ENCODE peak calls at places on chromosomes 4 and X, in eight cellular contexts. Y is KBM-7; V is mesenchymal stem cell; S is T-helper 2 cell; D is NCI-H2081; F is stimulated activated CD4-positive, alpha-beta T cell treated with anti-CD3 and anti-CD28 coated beads, Interleukin-12 subunit alpha, Interleukin-12 subunit beta, amount 100 ng/mL, for 24 hours; R is DMS79; M is cerebellum. W is an unnamed sample.

GRCh38 chr4:98557497-98557896 is 100.9 kb downstream of the TSPAN5 start:
- DNase-seq in F (no peak), S (no peak), Y (no peak), R (no peak), D (no peak), V (peak; percentile 50), M (no peak), W (peak; percentile 68)

GRCh38 chr4:112069110-112069509 is 76.1 kb upstream of the FAM241A start:
- DNase-seq in S (no peak), D (no peak), Y (no peak), M (no peak), F (no peak), R (no peak), V (no peak), W (peak; percentile 11)

GRCh38 chrX:54785901-54786300 is 12.2 kb downstream of the ITIH6 start:
- DNase-seq in D (no peak), V (no peak), Y (peak; percentile 36), F (no peak), S (no peak), M (no peak), R (no peak), W (no peak)

GRCh38 chr4:168731006-168731636 is 234.3 kb downstream of the PALLD start:
- DNase-seq in S (no peak), F (no peak), M (no peak), R (no peak), Y (no peak), V (peak; percentile 91), D (no peak), W (peak; percentile 61)

GRCh38 chr4:6404611-6405416 is 67.6 kb downstream of the PPP2R2C start:
- DNase-seq in R (peak; percentile 37), V (no peak), S (no peak), M (no peak), D (no peak), Y (no peak), F (no peak), W (no peak)

GRCh38 chr4:176654565-176655216 is 138.0 kb downstream of the VEGFC start:
- DNase-seq in R (no peak), Y (no peak), V (peak; percentile 10), M (no peak), F (no peak), S (no peak), D (no peak), W (peak; percentile 15)

GRCh38 chr4:155207534-155208257 is 740 bp upstream of the NPY2R start:
- DNase-seq in M (no peak), D (no peak), V (no peak), Y (no peak), F (no peak), S (no peak), R (no peak), W (no peak)

GRCh38 chr4:110275871-110276270 is 77.5 kb upstream of the ELOVL6 start:
- DNase-seq in S (no peak), Y (no peak), F (no peak), R (no peak), M (no peak), V (peak; percentile 34), D (no peak), W (peak; percentile 90)

GRCh38 chrX:103681443-103681842 is 5.1 kb downstream of the MORF4L2 start:
- DNase-seq in F (no peak), V (no peak), D (no peak), M (no peak), S (no peak), R (no peak), Y (no peak), W (peak; percentile 19)

GRCh38 chr4:41218703-41219102 is 4.4 kb upstream of the APBB2 start:
- DNase-seq in V (no peak), D (no peak), M (no peak), S (no peak), F (no peak), R (no peak), Y (no peak), W (no peak)

GRCh38 chr4:57430706-57431105 is 320.5 kb upstream of the IGFBP7 start:
- DNase-seq in M (no peak), D (no peak), S (no peak), Y (no peak), R (no peak), F (no peak), V (no peak), W (no peak)

GRCh38 chrX:151776113-151776790 is 41.7 kb downstream of the CNGA2 start:
- DNase-seq in S (no peak), F (no peak), R (peak; percentile 65), Y (no peak), V (no peak), M (no peak), D (no peak), W (no peak)

GRCh38 chr4:8392591-8393190 is 47.8 kb downstream of the ACOX3 start:
- DNase-seq in V (no peak), R (peak; percentile 14), M (no peak), Y (peak; percentile 29), D (no peak), F (no peak), S (no peak), W (no peak)

GRCh38 chrX:104488811-104489210 is 77.2 kb upstream of the IL1RAPL2 start:
- DNase-seq in M (no peak), Y (no peak), V (no peak), D (no peak), F (no peak), S (no peak), R (no peak), W (no peak)

GRCh38 chrX:131704136-131704695 is 160.3 kb downstream of the OR13H1 start:
- DNase-seq in S (peak; percentile 79), F (no peak), Y (no peak), R (peak; percentile 60), V (no peak), D (peak; percentile 64), M (no peak), W (peak; percentile 51)

GRCh38 chr4:149203256-149204001 is 612.2 kb downstream of the IQCM start:
- DNase-seq in V (no peak), D (no peak), S (no peak), Y (no peak), M (no peak), F (no peak), R (no peak), W (peak; percentile 71)

GRCh38 chrX:48466696-48467095 is 3.4 kb downstream of the SLC38A5 start:
- DNase-seq in V (no peak), R (no peak), F (no peak), D (no peak), Y (no peak), S (no peak), M (no peak), W (no peak)

GRCh38 chr4:148170408-148171385 is 271.5 kb downstream of the NR3C2 start:
- DNase-seq in Y (no peak), D (no peak), R (no peak), V (no peak), S (no peak), F (no peak), M (no peak), W (no peak)

GRCh38 chr4:158914178-158914577 is 145.4 kb downstream of the FNIP2 start:
- DNase-seq in S (no peak), V (peak; percentile 60), M (no peak), R (no peak), D (no peak), F (no peak), Y (no peak), W (peak; percentile 87)

GRCh38 chr4:26459054-26459755 is 31.1 kb downstream of the CCKAR start:
- DNase-seq in R (no peak), F (no peak), D (peak; percentile 38), Y (peak; percentile 46), S (no peak), M (peak; percentile 38), V (peak; percentile 62), W (peak; percentile 71)

GRCh38 chrX:77422886-77423648 is 24.1 kb upstream of the FGF16 start:
- DNase-seq in Y (no peak), S (no peak), R (no peak), V (no peak), F (no peak), M (no peak), D (no peak), W (no peak)

GRCh38 chr4:26144526-26145167 is 176.2 kb upstream of the RBPJ start:
- DNase-seq in F (no peak), D (no peak), M (no peak), V (no peak), S (no peak), Y (no peak), R (no peak), W (peak; percentile 52)

GRCh38 chr4:57607616-57608150 is 497.5 kb upstream of the IGFBP7 start:
- DNase-seq in S (no peak), F (no peak), R (no peak), D (no peak), Y (no peak), V (no peak), M (no peak), W (no peak)

GRCh38 chr4:174794706-174795105 is 34.3 kb downstream of the GLRA3 start:
- DNase-seq in D (no peak), M (no peak), V (no peak), R (no peak), Y (no peak), F (no peak), S (no peak), W (no peak)

GRCh38 chrX:147776988-147777387 is 134.7 kb upstream of the FMR1 start:
- DNase-seq in V (no peak), R (no peak), F (no peak), D (no peak), S (no peak), M (no peak), Y (no peak), W (no peak)

GRCh38 chrX:109927663-109928273 is 75.1 kb upstream of the TMEM164 start:
- DNase-seq in V (no peak), F (no peak), D (no peak), S (no peak), M (peak; percentile 4), R (no peak), Y (no peak), W (no peak)

GRCh38 chr4:73450398-73451004 is 14.5 kb downstream of the AFP start:
- DNase-seq in D (peak; percentile 62), R (peak; percentile 43), S (no peak), M (no peak), Y (no peak), F (no peak), V (peak; percentile 64), W (peak; percentile 98)

GRCh38 chr4:84852081-84852480 is 114.4 kb downstream of the WDFY3 start:
- DNase-seq in Y (no peak), S (no peak), F (no peak), V (no peak), M (no peak), D (no peak), R (peak; percentile 65), W (peak; percentile 36)

GRCh38 chr4:78545275-78546246 is 6.0 kb upstream of the ANXA3 start:
- DNase-seq in F (no peak), D (no peak), Y (no peak), S (no peak), M (no peak), V (no peak), R (no peak), W (peak; percentile 62)

GRCh38 chrX:134520860-134521390 is 61.0 kb downstream of the HPRT1 start:
- DNase-seq in R (no peak), D (peak; percentile 30), V (peak; percentile 78), Y (peak; percentile 81), M (no peak), S (no peak), F (no peak), W (peak; percentile 41)

GRCh38 chrX:17944833-17945497 is 83.9 kb upstream of the RAI2 start:
- DNase-seq in Y (peak; percentile 33), M (no peak), F (no peak), V (no peak), D (no peak), S (no peak), R (no peak), W (no peak)

GRCh38 chr4:120158860-120159259 is 92.2 kb upstream of the MAD2L1 start:
- DNase-seq in R (no peak), D (no peak), M (no peak), F (no peak), V (no peak), Y (no peak), S (no peak), W (no peak)

GRCh38 chr4:69120869-69121268 is 24.6 kb downstream of the UGT2B7 start:
- DNase-seq in F (no peak), R (no peak), M (no peak), S (no peak), Y (no peak), V (no peak), D (no peak), W (no peak)

GRCh38 chrX:73581002-73581628 is 18.1 kb downstream of the CHIC1 start:
- DNase-seq in R (no peak), V (no peak), M (no peak), D (no peak), F (no peak), Y (no peak), S (no peak), W (no peak)

W was measured in astrocyte.